ENCODE peak calls at places on chromosomes 4 and X, in six cellular contexts. One of them, this sample, is unnamed.

GRCh38 chrX:67749536-67749935 is 205.7 kb downstream of the AR start:
- DNase-seq in dorsolateral prefrontal cortex: no peak
- DNase-seq in GM13977: no peak
- DNase-seq in upper lobe of right lung: no peak
- DNase-seq in HFFc6: no peak
- DNase-seq in kidney epithelial cell: no peak
- DNase-seq in this sample: no peak

GRCh38 chr4:89129080-89129640 is 17.8 kb downstream of the TIGD2 start:
- DNase-seq in dorsolateral prefrontal cortex: no peak
- DNase-seq in GM13977: no peak
- DNase-seq in upper lobe of right lung: no peak
- DNase-seq in HFFc6: peak
- DNase-seq in kidney epithelial cell: no peak
- DNase-seq in this sample: no peak

GRCh38 chr4:149781150-149781549 is 34.5 kb downstream of the IQCM start:
- DNase-seq in dorsolateral prefrontal cortex: no peak
- DNase-seq in GM13977: no peak
- DNase-seq in upper lobe of right lung: no peak
- DNase-seq in HFFc6: peak
- DNase-seq in kidney epithelial cell: no peak
- DNase-seq in this sample: no peak

GRCh38 chrX:55867254-55867653 is 149.7 kb downstream of the RRAGB start:
- DNase-seq in dorsolateral prefrontal cortex: no peak
- DNase-seq in GM13977: peak
- DNase-seq in upper lobe of right lung: no peak
- DNase-seq in HFFc6: no peak
- DNase-seq in kidney epithelial cell: peak
- DNase-seq in this sample: no peak

GRCh38 chr4:151227731-151228130 is 49.2 kb upstream of the PRSS48 start:
- DNase-seq in dorsolateral prefrontal cortex: peak
- DNase-seq in GM13977: no peak
- DNase-seq in upper lobe of right lung: no peak
- DNase-seq in HFFc6: peak
- DNase-seq in kidney epithelial cell: peak
- DNase-seq in this sample: no peak

GRCh38 chrX:131235768-131236167 is 53.3 kb downstream of the IGSF1 start:
- DNase-seq in dorsolateral prefrontal cortex: no peak
- DNase-seq in GM13977: no peak
- DNase-seq in upper lobe of right lung: no peak
- DNase-seq in HFFc6: no peak
- DNase-seq in kidney epithelial cell: no peak
- DNase-seq in this sample: no peak

GRCh38 chr4:8855781-8856245 is 15.8 kb downstream of the HMX1 start:
- DNase-seq in dorsolateral prefrontal cortex: no peak
- DNase-seq in GM13977: no peak
- DNase-seq in upper lobe of right lung: no peak
- DNase-seq in HFFc6: no peak
- DNase-seq in kidney epithelial cell: no peak
- DNase-seq in this sample: no peak

GRCh38 chr4:1870578-1871443 is at the start of gene NSD2:
- DNase-seq in dorsolateral prefrontal cortex: peak
- DNase-seq in GM13977: peak
- DNase-seq in upper lobe of right lung: peak
- DNase-seq in HFFc6: peak
- DNase-seq in kidney epithelial cell: no peak
- DNase-seq in this sample: peak

GRCh38 chr4:183691897-183692296 is 32.8 kb downstream of the TRAPPC11 start:
- DNase-seq in dorsolateral prefrontal cortex: no peak
- DNase-seq in GM13977: no peak
- DNase-seq in upper lobe of right lung: no peak
- DNase-seq in HFFc6: no peak
- DNase-seq in kidney epithelial cell: no peak
- DNase-seq in this sample: no peak

GRCh38 chr4:17347445-17347844 is 164.4 kb downstream of the QDPR start:
- DNase-seq in dorsolateral prefrontal cortex: no peak
- DNase-seq in GM13977: peak
- DNase-seq in upper lobe of right lung: no peak
- DNase-seq in HFFc6: peak
- DNase-seq in kidney epithelial cell: no peak
- DNase-seq in this sample: peak

GRCh38 chrX:108584617-108585211 is 145.1 kb downstream of the COL4A5 start:
- DNase-seq in dorsolateral prefrontal cortex: peak
- DNase-seq in GM13977: peak
- DNase-seq in upper lobe of right lung: no peak
- DNase-seq in HFFc6: peak
- DNase-seq in kidney epithelial cell: no peak
- DNase-seq in this sample: peak

GRCh38 chr4:185811509-185812364 is at the start of gene SORBS2:
- DNase-seq in dorsolateral prefrontal cortex: peak
- DNase-seq in GM13977: peak
- DNase-seq in upper lobe of right lung: peak
- DNase-seq in HFFc6: peak
- DNase-seq in kidney epithelial cell: peak
- DNase-seq in this sample: peak

GRCh38 chr4:98659106-98659592 is 738 bp upstream of the TSPAN5 start:
- DNase-seq in dorsolateral prefrontal cortex: no peak
- DNase-seq in GM13977: no peak
- DNase-seq in upper lobe of right lung: no peak
- DNase-seq in HFFc6: peak
- DNase-seq in kidney epithelial cell: no peak
- DNase-seq in this sample: no peak

DNA sequence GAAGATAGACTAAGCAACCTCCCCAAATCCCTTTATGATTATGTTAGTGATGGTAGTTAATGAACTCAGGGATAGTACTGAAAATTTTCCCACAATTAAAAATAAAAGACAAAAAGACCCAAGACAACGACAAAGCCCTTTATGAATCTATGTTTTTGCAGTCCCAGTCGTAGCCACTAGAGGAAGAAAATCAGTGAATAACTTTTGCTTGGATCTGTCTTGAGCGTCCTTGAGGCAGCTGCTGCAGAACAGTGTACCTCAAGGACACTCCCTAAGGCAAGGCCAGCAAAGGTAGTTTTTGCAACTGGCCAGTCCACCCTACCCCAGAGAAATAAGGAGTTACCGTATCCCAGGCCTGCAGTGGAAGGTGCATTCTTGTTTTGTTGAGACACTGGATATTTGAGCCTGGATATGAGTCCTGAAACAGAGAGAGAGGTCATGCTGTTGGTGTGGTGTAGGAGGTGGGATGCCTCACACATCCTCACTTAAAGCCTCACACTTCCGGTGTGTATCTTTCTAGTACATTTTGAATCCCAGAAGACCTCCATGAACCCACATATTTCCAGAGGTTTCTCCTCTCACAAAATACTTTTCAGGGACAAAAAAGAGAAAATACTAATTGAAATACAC is 8.7 kb upstream of the TIMM8A start:
- DNase-seq in dorsolateral prefrontal cortex: no peak
- DNase-seq in GM13977: no peak
- DNase-seq in upper lobe of right lung: no peak
- DNase-seq in HFFc6: peak
- DNase-seq in kidney epithelial cell: no peak
- DNase-seq in this sample: no peak
- TF ChIP-seq CTCF in dorsolateral prefrontal cortex: no peak
- TF ChIP-seq CTCF in GM13977: peak
- TF ChIP-seq CTCF in upper lobe of right lung: peak
- TF ChIP-seq CTCF in HFFc6: peak
- TF ChIP-seq CTCF in kidney epithelial cell: peak
- TF ChIP-seq CTCF in this sample: peak

GRCh38 chr4:41725254-41725653 is 23.3 kb downstream of the PHOX2B start:
- DNase-seq in dorsolateral prefrontal cortex: no peak
- DNase-seq in GM13977: no peak
- DNase-seq in upper lobe of right lung: no peak
- DNase-seq in HFFc6: no peak
- DNase-seq in kidney epithelial cell: no peak
- DNase-seq in this sample: no peak
- TF ChIP-seq CTCF in dorsolateral prefrontal cortex: no peak
- TF ChIP-seq CTCF in GM13977: no peak
- TF ChIP-seq CTCF in upper lobe of right lung: no peak
- TF ChIP-seq CTCF in HFFc6: peak
- TF ChIP-seq CTCF in kidney epithelial cell: peak
- TF ChIP-seq CTCF in this sample: peak

GRCh38 chr4:123995939-123996338 is 599.3 kb downstream of the SPRY1 start:
- DNase-seq in dorsolateral prefrontal cortex: no peak
- DNase-seq in GM13977: no peak
- DNase-seq in upper lobe of right lung: no peak
- DNase-seq in HFFc6: peak
- DNase-seq in kidney epithelial cell: peak
- DNase-seq in this sample: no peak

GRCh38 chr4:123990310-123990709 is 593.7 kb downstream of the SPRY1 start:
- DNase-seq in dorsolateral prefrontal cortex: no peak
- DNase-seq in GM13977: no peak
- DNase-seq in upper lobe of right lung: no peak
- DNase-seq in HFFc6: no peak
- DNase-seq in kidney epithelial cell: no peak
- DNase-seq in this sample: no peak

GRCh38 chr4:123997736-123998449 is 601.3 kb downstream of the SPRY1 start:
- DNase-seq in dorsolateral prefrontal cortex: no peak
- DNase-seq in GM13977: no peak
- DNase-seq in upper lobe of right lung: no peak
- DNase-seq in HFFc6: no peak
- DNase-seq in kidney epithelial cell: no peak
- DNase-seq in this sample: no peak

GRCh38 chr4:123997116-123997515 is 600.5 kb downstream of the SPRY1 start:
- DNase-seq in dorsolateral prefrontal cortex: no peak
- DNase-seq in GM13977: no peak
- DNase-seq in upper lobe of right lung: no peak
- DNase-seq in HFFc6: no peak
- DNase-seq in kidney epithelial cell: no peak
- DNase-seq in this sample: peak

GRCh38 chr4:123994917-123995316 is 598.3 kb downstream of the SPRY1 start:
- DNase-seq in dorsolateral prefrontal cortex: no peak
- DNase-seq in GM13977: no peak
- DNase-seq in upper lobe of right lung: no peak
- DNase-seq in HFFc6: no peak
- DNase-seq in kidney epithelial cell: no peak
- DNase-seq in this sample: no peak
- TF ChIP-seq CTCF in dorsolateral prefrontal cortex: no peak
- TF ChIP-seq CTCF in GM13977: no peak
- TF ChIP-seq CTCF in upper lobe of right lung: no peak
- TF ChIP-seq CTCF in HFFc6: peak
- TF ChIP-seq CTCF in kidney epithelial cell: no peak
- TF ChIP-seq CTCF in this sample: peak

DNA sequence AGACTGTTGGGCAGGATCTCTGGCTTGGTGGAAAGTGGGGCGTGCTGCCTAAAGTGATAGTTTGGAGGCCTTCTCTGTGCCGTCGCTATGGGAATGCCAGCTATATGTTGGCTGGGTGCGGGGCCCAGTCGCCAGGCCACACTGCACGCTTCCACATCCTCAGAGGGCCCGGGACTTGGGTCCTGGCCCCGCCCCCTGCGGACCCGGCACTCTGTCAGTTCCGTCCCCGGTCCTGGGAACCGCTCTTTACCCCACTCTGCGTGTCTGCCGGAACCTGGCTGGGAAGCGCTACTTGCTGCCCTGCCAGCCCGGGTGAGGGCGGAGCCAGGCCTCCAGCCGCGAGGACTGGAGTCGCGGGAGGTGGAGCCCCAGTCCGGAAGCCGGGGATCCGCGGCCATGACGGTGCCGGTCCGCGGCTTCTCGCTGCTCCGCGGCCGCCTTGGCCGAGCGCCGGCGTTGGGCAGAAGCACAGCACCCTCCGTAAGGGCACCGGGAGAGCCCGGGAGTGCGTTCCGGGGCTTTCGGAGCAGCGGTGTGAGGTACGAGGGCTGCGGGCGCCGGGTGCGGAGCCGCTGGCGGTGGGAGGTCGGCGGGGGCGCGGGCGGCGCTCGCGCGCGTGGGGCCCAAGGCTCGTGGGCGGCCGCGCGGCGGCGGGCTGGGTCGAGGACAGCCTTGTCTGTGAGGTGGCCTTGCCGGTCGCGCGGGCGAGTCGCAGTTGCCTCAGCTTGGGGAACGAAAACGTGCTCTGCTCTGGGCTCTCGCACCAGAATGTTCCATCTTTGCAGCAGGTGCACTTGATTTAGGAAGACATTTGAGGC is at the start of gene MTHFD2L:
- DNase-seq in dorsolateral prefrontal cortex: peak
- DNase-seq in GM13977: peak
- DNase-seq in upper lobe of right lung: peak
- DNase-seq in HFFc6: peak
- DNase-seq in kidney epithelial cell: peak
- DNase-seq in this sample: peak
- TF ChIP-seq CTCF in dorsolateral prefrontal cortex: no peak
- TF ChIP-seq CTCF in GM13977: no peak
- TF ChIP-seq CTCF in upper lobe of right lung: no peak
- TF ChIP-seq CTCF in HFFc6: no peak
- TF ChIP-seq CTCF in kidney epithelial cell: no peak
- TF ChIP-seq CTCF in this sample: no peak

DNA sequence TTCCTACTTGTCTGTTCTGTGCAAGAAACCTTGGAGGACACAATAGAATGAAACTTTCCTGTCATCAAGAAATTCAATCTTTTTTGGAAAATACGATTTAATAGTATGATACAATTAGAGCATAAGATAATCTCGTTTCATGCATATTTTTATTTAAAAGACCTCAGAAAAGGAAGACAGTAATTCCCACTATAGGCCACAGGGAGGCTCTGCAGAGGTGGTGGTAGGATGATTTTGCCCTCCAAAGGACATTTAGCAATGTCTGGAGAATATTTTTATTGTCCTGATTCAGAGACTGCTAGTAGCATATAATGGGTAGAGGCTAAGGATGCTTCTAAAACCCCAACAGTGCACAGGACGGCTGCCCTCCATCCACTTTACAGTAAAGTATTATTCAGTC is 68.7 kb downstream of the PAK3 start:
- DNase-seq in dorsolateral prefrontal cortex: no peak
- DNase-seq in GM13977: no peak
- DNase-seq in upper lobe of right lung: no peak
- DNase-seq in HFFc6: no peak
- DNase-seq in kidney epithelial cell: no peak
- DNase-seq in this sample: no peak
- TF ChIP-seq CTCF in dorsolateral prefrontal cortex: no peak
- TF ChIP-seq CTCF in GM13977: peak
- TF ChIP-seq CTCF in upper lobe of right lung: peak
- TF ChIP-seq CTCF in HFFc6: no peak
- TF ChIP-seq CTCF in kidney epithelial cell: peak
- TF ChIP-seq CTCF in this sample: peak

GRCh38 chr4:74800310-74800709 is 6.0 kb upstream of the BTC start:
- DNase-seq in dorsolateral prefrontal cortex: no peak
- DNase-seq in GM13977: no peak
- DNase-seq in upper lobe of right lung: no peak
- DNase-seq in HFFc6: no peak
- DNase-seq in kidney epithelial cell: no peak
- DNase-seq in this sample: no peak

GRCh38 chr4:74805601-74806000 is 11.3 kb upstream of the BTC start:
- DNase-seq in dorsolateral prefrontal cortex: no peak
- DNase-seq in GM13977: no peak
- DNase-seq in upper lobe of right lung: no peak
- DNase-seq in HFFc6: peak
- DNase-seq in kidney epithelial cell: no peak
- DNase-seq in this sample: no peak
- TF ChIP-seq CTCF in dorsolateral prefrontal cortex: no peak
- TF ChIP-seq CTCF in GM13977: no peak
- TF ChIP-seq CTCF in upper lobe of right lung: no peak
- TF ChIP-seq CTCF in HFFc6: no peak
- TF ChIP-seq CTCF in kidney epithelial cell: no peak
- TF ChIP-seq CTCF in this sample: no peak

GRCh38 chr4:137806420-137806819 is 274.1 kb upstream of the PCDH18 start:
- DNase-seq in dorsolateral prefrontal cortex: no peak
- DNase-seq in GM13977: no peak
- DNase-seq in upper lobe of right lung: no peak
- DNase-seq in HFFc6: no peak
- DNase-seq in kidney epithelial cell: no peak
- DNase-seq in this sample: no peak
- TF ChIP-seq CTCF in dorsolateral prefrontal cortex: no peak
- TF ChIP-seq CTCF in GM13977: no peak
- TF ChIP-seq CTCF in upper lobe of right lung: no peak
- TF ChIP-seq CTCF in HFFc6: no peak
- TF ChIP-seq CTCF in kidney epithelial cell: no peak
- TF ChIP-seq CTCF in this sample: no peak